ENCODE peak calls at places on chromosomes 1 and 21, in five cellular contexts. C is fibroblast of lung, W is Peyer's patch, O is A673, U is tibial nerve. M is an unnamed sample. For H3K36me3, the result is how much of the 10 kb centered on the place peaks cover.

GRCh38 chr1:208183977-208184901 is 59.9 kb downstream of the PLXNA2 start:
- DNase-seq in O (no peak), W (no peak), C (peak), U (peak), M (peak)

GRCh38 chr1:2112280-2112701 is 62.1 kb downstream of the PRKCZ start:
- DNase-seq in O (no peak), U (no peak), W (no peak), C (no peak), M (no peak)

GRCh38 chr1:212814548-212814947 is 22.9 kb downstream of the TATDN3 start:
- DNase-seq in U (no peak), C (no peak), O (no peak), W (no peak), M (no peak)

GRCh38 chr1:246198141-246198820 is 308.8 kb downstream of the SMYD3 start:
- DNase-seq in U (no peak), W (no peak), O (peak), C (no peak), M (no peak)

GRCh38 chr1:241639040-241639652 is 1.0 kb downstream of the CHML start:
- DNase-seq in C (peak), W (no peak), O (peak), U (peak), M (no peak)

GRCh38 chr1:203559523-203559922 is 65.6 kb downstream of the OPTC start:
- DNase-seq in O (no peak), U (no peak), C (peak), W (no peak), M (peak)

GRCh38 chr21:15058718-15059316 is 6.0 kb downstream of the NRIP1 start:
- DNase-seq in O (peak), W (no peak), U (no peak), C (peak), M (no peak)

GRCh38 chr1:107135466-107135865 is 5.4 kb upstream of the NTNG1 start:
- DNase-seq in W (no peak), C (peak), O (peak), U (no peak), M (no peak)

GRCh38 chr1:163877016-163877415 is 555.3 kb downstream of the NUF2 start:
- DNase-seq in W (no peak), O (peak), C (peak), U (no peak), M (no peak)

DNA sequence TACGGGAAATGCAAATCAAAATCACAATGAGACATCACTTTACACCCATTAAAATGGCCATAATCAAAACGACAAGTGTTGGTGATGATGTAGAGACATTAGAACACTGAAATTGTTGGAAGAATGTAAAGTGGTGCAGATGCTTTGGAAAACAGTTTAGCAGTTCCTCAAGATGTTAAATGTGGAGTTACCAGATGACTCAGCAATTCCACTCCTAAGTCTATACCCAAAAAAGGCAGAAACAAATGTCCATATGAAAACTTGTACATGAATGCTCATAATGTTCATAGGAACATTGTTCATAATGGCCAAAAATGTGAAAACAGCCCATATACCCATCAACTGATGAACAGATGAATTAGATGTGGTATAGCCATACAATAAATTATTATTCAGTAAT is 267.4 kb downstream of the KCNH1 start:
- DNase-seq in C (no peak), U (no peak), W (no peak), O (no peak), M (no peak)
- H3K36me3 ChIP-seq in C (under half), U (under half), W (under half), O (under half), M (under half)

DNA sequence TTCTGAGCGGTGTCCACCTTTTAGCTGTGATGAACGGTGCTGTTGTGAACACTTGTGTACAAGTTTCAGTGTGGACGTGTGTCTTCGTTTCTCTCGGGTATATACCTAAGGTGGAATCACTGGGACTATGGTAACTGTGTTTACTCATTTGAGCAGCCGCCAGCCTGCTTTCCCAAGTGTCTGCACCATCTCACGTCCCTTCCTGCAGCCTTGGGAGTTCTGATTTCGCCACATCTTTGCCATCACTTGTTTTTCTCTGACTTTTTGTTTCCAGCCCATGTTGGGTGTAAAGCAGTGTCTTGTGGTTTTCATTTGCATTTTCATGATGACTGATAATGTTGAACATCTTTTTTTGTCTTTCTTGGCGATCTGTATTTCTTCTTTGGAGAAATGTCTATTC is 40.4 kb downstream of the COL18A1 start:
- DNase-seq in U (no peak), C (no peak), O (no peak), W (no peak), M (no peak)
- H3K36me3 ChIP-seq in U (under half), C (under half), O (under half), W (under half), M (under half)

DNA sequence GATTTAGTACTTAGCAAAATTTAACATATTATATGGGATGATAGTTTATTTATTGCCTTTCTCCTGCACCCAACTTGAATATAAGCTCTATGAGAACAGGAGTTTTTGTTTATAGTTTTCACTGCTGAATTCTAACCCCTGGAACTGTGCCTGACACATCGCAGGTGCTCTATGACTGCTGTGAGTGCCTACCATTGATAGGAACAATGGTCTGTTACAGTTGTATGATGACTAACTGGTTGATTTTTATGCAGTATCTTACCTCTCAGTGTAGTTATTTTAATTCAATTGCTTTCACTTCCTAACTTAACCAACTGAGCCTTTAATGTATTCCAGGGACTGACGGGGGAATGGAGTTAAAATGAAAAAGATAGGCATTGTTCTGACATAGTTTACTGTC is 336.0 kb downstream of the ST6GALNAC3 start:
- DNase-seq in U (no peak), W (no peak), O (no peak), C (no peak), M (no peak)
- H3K36me3 ChIP-seq in U (under half), W (under half), O (under half), C (under half), M (under half)

GRCh38 chr1:200602632-200603031 is 17.9 kb downstream of the KIF14 start:
- DNase-seq in W (no peak), C (no peak), O (no peak), U (no peak), M (no peak)
- H3K36me3 ChIP-seq in W (under half), C (under half), O (half or more), U (under half), M (under half)

GRCh38 chr1:21878009-21878809 is 58.9 kb downstream of the HSPG2 start:
- DNase-seq in C (no peak), U (no peak), O (no peak), W (no peak), M (no peak)
- H3K36me3 ChIP-seq in C (half or more), U (half or more), O (under half), W (under half), M (half or more)

GRCh38 chr1:26471498-26472329 is 526 bp upstream of the HMGN2 start:
- DNase-seq in C (peak), W (peak), O (peak), U (peak), M (peak)

GRCh38 chr1:26472330-26472900 is at the start of gene HMGN2:
- DNase-seq in W (peak), U (peak), O (peak), C (peak), M (peak)

GRCh38 chr1:26471201-26471497 is 1.1 kb upstream of the HMGN2 start:
- DNase-seq in W (no peak), U (no peak), O (no peak), C (no peak), M (no peak)

GRCh38 chr1:26469558-26469957 is 2.7 kb upstream of the HMGN2 start:
- DNase-seq in C (no peak), O (peak), W (no peak), U (no peak), M (no peak)

GRCh38 chr1:26468911-26469310 is 3.3 kb upstream of the HMGN2 start:
- DNase-seq in U (no peak), O (no peak), W (no peak), C (no peak), M (no peak)
- H3K36me3 ChIP-seq in U (half or more), O (under half), W (under half), C (under half), M (under half)

GRCh38 chr1:147163019-147163418 is 9.3 kb downstream of the PRKAB2 start:
- DNase-seq in C (no peak), O (no peak), W (no peak), U (no peak), M (no peak)
- H3K36me3 ChIP-seq in C (under half), O (under half), W (under half), U (half or more), M (half or more)

GRCh38 chr1:9246215-9246614 is 11.6 kb downstream of the H6PD start:
- DNase-seq in C (no peak), U (no peak), O (no peak), W (no peak), M (no peak)
- H3K36me3 ChIP-seq in C (under half), U (half or more), O (under half), W (under half), M (under half)